ENCODE peak calls at places on chromosomes 12 and 14, in nine cellular contexts. B, M, L, G, R, N, J, U and S are unnamed samples.
A peak's percentile ranks its signal among the peaks of the same experiment; 100 is the strongest.

GRCh38 chr14:99246536-99247083 is 25.4 kb downstream of the BCL11B start:
- DNase-seq in B (no peak), M (peak; percentile 76), L (peak; percentile 63), G (no peak), R (no peak), N (no peak), J (no peak), U (no peak), S (no peak)

GRCh38 chr14:38089123-38089522 is 118.6 kb upstream of the SSTR1 start:
- DNase-seq in B (no peak), M (no peak), L (no peak), G (no peak), R (no peak), N (no peak), J (no peak), U (no peak), S (no peak)

GRCh38 chr14:22296722-22297121 is 292.3 kb downstream of the DAD1 start:
- DNase-seq in B (no peak), M (no peak), L (no peak), G (no peak), R (no peak), N (no peak), J (peak; percentile 90), U (no peak), S (no peak)

GRCh38 chr14:72573725-72574426 is 320.0 kb downstream of the DPF3 start:
- DNase-seq in B (no peak), M (no peak), L (no peak), G (no peak), R (no peak), N (no peak), J (no peak), U (no peak), S (no peak)

GRCh38 chr12:3130053-3130805 is 53.0 kb downstream of the TSPAN9 start:
- DNase-seq in B (no peak), M (no peak), L (no peak), G (no peak), R (no peak), N (no peak), J (peak; percentile 19), U (no peak), S (no peak)

GRCh38 chr12:110253176-110253575 is 27.9 kb upstream of the ATP2A2 start:
- DNase-seq in B (no peak), M (no peak), L (no peak), G (peak; percentile 27), R (no peak), N (no peak), J (peak; percentile 61), U (peak; percentile 70), S (no peak)

GRCh38 chr14:52077261-52077984 is 8.6 kb upstream of the NID2 start:
- DNase-seq in B (no peak), M (no peak), L (no peak), G (no peak), R (no peak), N (no peak), J (peak; percentile 39), U (no peak), S (no peak)

GRCh38 chr12:97250483-97250882 is 212.1 kb upstream of the RMST start:
- DNase-seq in B (no peak), M (no peak), L (no peak), G (no peak), R (no peak), N (no peak), J (no peak), U (no peak), S (no peak)

GRCh38 chr14:80077262-80077661 is 134.0 kb downstream of the DIO2 start:
- DNase-seq in B (no peak), M (no peak), L (no peak), G (no peak), R (no peak), N (no peak), J (peak; percentile 79), U (no peak), S (no peak)

DNA sequence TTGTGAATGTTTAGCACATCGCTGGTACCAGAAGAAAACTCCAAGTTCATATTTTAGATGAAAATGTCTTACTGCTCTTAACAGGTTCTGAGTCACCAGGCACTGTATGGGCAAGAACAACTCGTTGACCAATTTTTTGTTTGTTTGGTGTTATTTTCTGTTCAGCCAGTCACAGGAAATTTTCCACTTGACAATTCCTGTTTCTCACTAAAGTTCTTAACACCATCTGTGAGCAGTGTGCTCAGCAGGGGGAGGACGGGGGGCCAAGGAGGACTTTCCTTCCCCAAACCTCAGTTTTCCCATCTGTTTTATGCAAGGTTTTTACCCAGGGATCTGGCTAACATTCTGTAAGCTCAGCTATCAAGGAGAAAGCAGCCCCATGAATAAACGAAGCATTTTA is 3.0 kb downstream of the NUAK1 start:
- DNase-seq in B (no peak), M (no peak), L (no peak), G (no peak), R (no peak), N (no peak), J (peak; percentile 55), U (no peak), S (no peak)
- H3K4me3 ChIP-seq in B (peak overlapping the region; percentile 91), M (peak overlapping the region; percentile 2), L (peak overlapping the region; percentile 90), G (no peak overlapping the region), R (no peak overlapping the region), N (peak overlapping the region; percentile 83), J (peak overlapping the region; percentile 10), U (peak overlapping the region; percentile 76), S (no peak overlapping the region)

DNA sequence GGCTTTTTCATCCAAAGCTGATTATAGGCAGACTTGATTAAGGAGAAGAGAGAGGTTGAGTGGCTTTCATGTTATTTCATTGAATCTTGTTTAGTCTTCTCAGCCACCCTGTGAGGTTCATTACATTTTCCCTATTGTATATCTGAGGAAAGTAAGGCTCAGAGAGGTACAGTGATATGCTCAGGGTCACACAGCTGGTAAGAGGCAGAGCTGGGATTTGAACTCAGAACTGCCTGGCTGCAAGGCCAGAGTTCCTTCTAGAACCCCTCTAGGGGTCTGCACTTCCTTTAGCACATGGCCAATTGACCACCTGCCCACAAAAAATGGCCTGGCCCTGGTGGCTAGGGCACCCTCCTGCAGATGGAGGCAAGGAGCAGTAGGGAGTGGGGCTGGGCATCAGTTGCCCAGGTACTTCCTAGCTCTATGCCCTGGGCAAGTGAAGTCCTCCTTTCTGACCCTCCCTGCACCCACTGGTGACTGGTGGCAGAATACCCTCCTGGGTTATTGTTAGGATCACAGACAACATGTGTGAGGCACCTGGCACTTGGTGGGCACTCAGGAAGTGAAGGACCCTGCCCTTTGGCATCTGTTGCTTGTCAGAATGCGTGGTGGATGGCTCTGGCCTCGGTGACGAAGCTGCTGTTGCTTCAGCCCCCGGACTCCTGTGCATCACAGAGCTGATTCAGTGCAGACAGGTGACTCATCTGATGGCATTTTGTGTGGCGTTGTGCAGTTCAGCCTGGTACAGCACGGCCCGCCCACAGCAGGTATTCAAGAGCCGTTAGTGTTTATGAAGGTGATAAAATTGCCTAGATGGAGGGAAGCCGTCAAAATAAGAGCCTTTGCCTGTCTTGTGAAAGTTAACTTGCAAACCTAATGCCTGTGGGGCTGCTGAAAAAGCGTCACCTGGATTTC is 115.8 kb downstream of the SLC25A47 start:
- DNase-seq in B (peak; percentile 45), M (no peak), L (no peak), G (no peak), R (no peak), N (peak; percentile 98), J (peak; percentile 89), U (peak; percentile 42), S (peak; percentile 45)
- TF ChIP-seq POLR2A in B (no peak), M (no peak), L (no peak), G (no peak), R (no peak), N (no peak), J (no peak), U (no peak), S (no peak)

DNA sequence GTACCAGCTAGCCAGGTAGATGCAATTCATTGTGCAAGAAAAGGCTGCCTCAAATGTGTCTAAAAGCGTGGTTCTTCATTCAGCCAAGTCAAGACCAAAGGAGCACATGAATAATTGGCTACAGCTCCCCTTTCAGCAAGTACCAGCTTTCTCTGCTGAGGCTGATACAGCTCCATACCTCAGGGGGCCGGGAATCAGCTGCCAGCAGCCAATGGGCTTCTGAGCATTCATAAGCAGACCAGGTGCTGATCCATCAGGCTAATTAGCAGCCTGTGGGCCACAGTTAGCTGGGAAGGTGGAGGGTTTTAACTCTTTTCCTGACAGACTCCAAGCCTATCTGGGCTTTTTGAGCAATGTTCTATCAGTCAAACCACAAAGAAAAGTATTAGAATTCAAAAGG is 264.7 kb downstream of the APAF1 start:
- DNase-seq in B (no peak), M (no peak), L (no peak), G (no peak), R (no peak), N (no peak), J (no peak), U (no peak), S (no peak)
- H3K4me3 ChIP-seq in B (no peak overlapping the region), M (no peak overlapping the region), L (no peak overlapping the region), G (no peak overlapping the region), R (no peak overlapping the region), N (no peak overlapping the region), J (no peak overlapping the region), U (no peak overlapping the region), S (no peak overlapping the region)

GRCh38 chr12:75505706-75506312 is 5.6 kb downstream of the KRR1 start:
- DNase-seq in B (no peak), M (no peak), L (no peak), G (no peak), R (no peak), N (no peak), J (peak; percentile 67), U (no peak), S (no peak)

GRCh38 chr12:75508159-75508558 is 3.2 kb downstream of the KRR1 start:
- DNase-seq in B (no peak), M (no peak), L (no peak), G (no peak), R (no peak), N (no peak), J (no peak), U (no peak), S (no peak)

GRCh38 chr12:75509621-75510020 is 1.8 kb downstream of the KRR1 start:
- DNase-seq in B (no peak), M (no peak), L (no peak), G (no peak), R (no peak), N (no peak), J (no peak), U (no peak), S (no peak)

DNA sequence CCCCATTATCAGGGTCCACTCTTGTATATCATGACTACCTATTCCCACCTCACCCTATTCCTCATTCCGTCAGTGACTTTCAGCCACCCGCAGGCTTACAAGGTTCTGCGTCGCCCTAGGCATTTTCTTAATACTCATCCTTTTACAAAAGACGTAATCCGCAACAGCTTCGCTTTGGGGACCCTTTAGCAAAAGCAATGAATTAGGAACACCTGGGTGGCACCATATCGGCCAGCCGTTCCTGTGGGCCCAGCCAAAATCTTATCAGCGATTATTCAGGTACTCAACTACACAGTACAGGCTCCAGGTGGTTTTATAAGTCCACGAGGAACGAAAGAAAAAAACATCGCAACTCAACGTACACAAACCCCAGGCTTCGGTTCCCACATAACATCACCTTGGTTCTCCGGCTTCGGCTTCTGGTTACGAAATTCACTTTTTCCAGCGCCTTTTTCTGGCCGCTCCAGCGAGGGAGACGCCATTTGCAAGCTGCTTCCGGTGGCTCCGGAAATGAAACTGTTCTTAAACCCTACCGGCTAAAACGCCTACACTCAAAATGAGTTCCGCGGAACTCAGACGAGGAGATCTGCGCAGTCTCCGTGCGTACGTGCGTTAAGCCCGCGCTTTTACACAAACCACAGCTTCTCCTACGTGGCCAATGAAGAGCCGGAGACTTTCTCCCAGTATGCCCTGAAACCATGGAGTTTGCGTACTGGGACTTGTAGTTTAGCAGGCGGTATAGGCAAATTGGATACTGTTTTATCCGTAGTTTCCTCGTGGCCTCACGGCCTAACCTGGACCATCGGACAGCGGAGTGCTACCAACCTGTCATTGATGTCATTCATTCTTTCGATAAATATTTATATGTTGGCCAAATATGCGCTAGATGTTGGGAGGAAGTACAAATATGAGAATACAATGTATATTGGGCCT is at the start of gene KRR1:
- DNase-seq in B (peak; percentile 94), M (peak; percentile 95), L (peak; percentile 94), G (peak; percentile 74), R (peak; percentile 89), N (peak; percentile 84), J (peak; percentile 99), U (peak; percentile 93), S (peak; percentile 97)
- TF ChIP-seq POLR2A in B (peak; percentile 15), M (no peak), L (peak; percentile 42), G (no peak), R (peak; percentile 77), N (peak; percentile 41), J (peak; percentile 76), U (no peak), S (no peak)